ENCODE peak calls at places on chromosomes 7 and 10, in six cellular contexts. One of them, this sample, is unnamed.

GRCh38 chr10:59366310-59366709 is 4.0 kb upstream of the FAM13C start:
- DNase-seq in adrenal gland: peak; percentile 54
- DNase-seq in uterus: peak; percentile 43
- DNase-seq in A549: no peak
- DNase-seq in HCT116: no peak
- DNase-seq in IMR-90: no peak
- DNase-seq in this sample: no peak

GRCh38 chr7:154177584-154177983 is 125.4 kb downstream of the DPP6 start:
- DNase-seq in adrenal gland: no peak
- DNase-seq in uterus: no peak
- DNase-seq in A549: no peak
- DNase-seq in HCT116: no peak
- DNase-seq in IMR-90: no peak
- DNase-seq in this sample: no peak

GRCh38 chr10:57791546-57791945 is 476.1 kb downstream of the IPMK start:
- DNase-seq in adrenal gland: no peak
- DNase-seq in uterus: no peak
- DNase-seq in A549: no peak
- DNase-seq in HCT116: no peak
- DNase-seq in IMR-90: no peak
- DNase-seq in this sample: no peak

GRCh38 chr10:11757452-11757819 is 15.3 kb downstream of the ECHDC3 start:
- DNase-seq in adrenal gland: peak; percentile 92
- DNase-seq in uterus: peak; percentile 83
- DNase-seq in A549: no peak
- DNase-seq in HCT116: no peak
- DNase-seq in IMR-90: peak; percentile 91
- DNase-seq in this sample: peak; percentile 65

GRCh38 chr10:118670472-118671124 is 75.2 kb upstream of the PRLHR start:
- DNase-seq in adrenal gland: no peak
- DNase-seq in uterus: no peak
- DNase-seq in A549: no peak
- DNase-seq in HCT116: no peak
- DNase-seq in IMR-90: no peak
- DNase-seq in this sample: no peak

GRCh38 chr7:154383045-154383444 is 330.8 kb downstream of the DPP6 start:
- DNase-seq in adrenal gland: no peak
- DNase-seq in uterus: no peak
- DNase-seq in A549: no peak
- DNase-seq in HCT116: no peak
- DNase-seq in IMR-90: no peak
- DNase-seq in this sample: no peak

GRCh38 chr7:22549051-22549450 is 49.1 kb upstream of the STEAP1B start:
- DNase-seq in adrenal gland: no peak
- DNase-seq in uterus: no peak
- DNase-seq in A549: no peak
- DNase-seq in HCT116: no peak
- DNase-seq in IMR-90: no peak
- DNase-seq in this sample: no peak

GRCh38 chr10:69446229-69446628 is 5.0 kb upstream of the TSPAN15 start:
- DNase-seq in adrenal gland: no peak
- DNase-seq in uterus: no peak
- DNase-seq in A549: no peak
- DNase-seq in HCT116: no peak
- DNase-seq in IMR-90: no peak
- DNase-seq in this sample: no peak

GRCh38 chr10:101561068-101561915 is 26.8 kb downstream of the POLL start:
- DNase-seq in adrenal gland: no peak
- DNase-seq in uterus: no peak
- DNase-seq in A549: no peak
- DNase-seq in HCT116: no peak
- DNase-seq in IMR-90: no peak
- DNase-seq in this sample: no peak

GRCh38 chr10:27713906-27714305 is 31.7 kb downstream of the MKX start:
- DNase-seq in adrenal gland: peak; percentile 60
- DNase-seq in uterus: no peak
- DNase-seq in A549: no peak
- DNase-seq in HCT116: no peak
- DNase-seq in IMR-90: no peak
- DNase-seq in this sample: no peak

GRCh38 chr10:48607356-48608278 is 2.7 kb upstream of the ARHGAP22 start:
- DNase-seq in adrenal gland: no peak
- DNase-seq in uterus: no peak
- DNase-seq in A549: no peak
- DNase-seq in HCT116: no peak
- DNase-seq in IMR-90: peak; percentile 24
- DNase-seq in this sample: no peak

GRCh38 chr7:98398567-98399372 is 2.1 kb downstream of the BAIAP2L1 start:
- DNase-seq in adrenal gland: no peak
- DNase-seq in uterus: no peak
- DNase-seq in A549: no peak
- DNase-seq in HCT116: no peak
- DNase-seq in IMR-90: no peak
- DNase-seq in this sample: peak; percentile 39

GRCh38 chr10:128046934-128047251 is 79.3 kb downstream of the MKI67 start:
- DNase-seq in adrenal gland: no peak
- DNase-seq in uterus: no peak
- DNase-seq in A549: no peak
- DNase-seq in HCT116: no peak
- DNase-seq in IMR-90: no peak
- DNase-seq in this sample: no peak

GRCh38 chr10:124632064-124632531 is 112.1 kb downstream of the FAM53B start:
- DNase-seq in adrenal gland: no peak
- DNase-seq in uterus: no peak
- DNase-seq in A549: no peak
- DNase-seq in HCT116: no peak
- DNase-seq in IMR-90: no peak
- DNase-seq in this sample: peak; percentile 87

GRCh38 chr10:79207726-79208125 is 139.0 kb downstream of the ZMIZ1 start:
- DNase-seq in adrenal gland: no peak
- DNase-seq in uterus: no peak
- DNase-seq in A549: no peak
- DNase-seq in HCT116: no peak
- DNase-seq in IMR-90: no peak
- DNase-seq in this sample: no peak

GRCh38 chr10:75430000-75430763 is 1.2 kb upstream of the LRMDA start:
- DNase-seq in adrenal gland: peak; percentile 95
- DNase-seq in uterus: peak; percentile 37
- DNase-seq in A549: peak; percentile 38
- DNase-seq in HCT116: no peak
- DNase-seq in IMR-90: no peak
- DNase-seq in this sample: peak; percentile 22

GRCh38 chr10:107409517-107409916 is 245.0 kb upstream of the SORCS1 start:
- DNase-seq in adrenal gland: no peak
- DNase-seq in uterus: no peak
- DNase-seq in A549: no peak
- DNase-seq in HCT116: no peak
- DNase-seq in IMR-90: peak; percentile 0
- DNase-seq in this sample: no peak

GRCh38 chr7:23211542-23211941 is 29.7 kb downstream of the NUP42 start:
- DNase-seq in adrenal gland: no peak
- DNase-seq in uterus: no peak
- DNase-seq in A549: no peak
- DNase-seq in HCT116: no peak
- DNase-seq in IMR-90: no peak
- DNase-seq in this sample: no peak

GRCh38 chr10:23994459-23995046 is 214.4 kb upstream of the KIAA1217 start:
- DNase-seq in adrenal gland: peak; percentile 55
- DNase-seq in uterus: peak; percentile 25
- DNase-seq in A549: peak; percentile 15
- DNase-seq in HCT116: peak; percentile 8
- DNase-seq in IMR-90: peak; percentile 39
- DNase-seq in this sample: peak; percentile 75

GRCh38 chr10:77563638-77564270 is 73.9 kb downstream of the KCNMA1 start:
- DNase-seq in adrenal gland: no peak
- DNase-seq in uterus: no peak
- DNase-seq in A549: no peak
- DNase-seq in HCT116: no peak
- DNase-seq in IMR-90: no peak
- DNase-seq in this sample: no peak
- H3K27ac ChIP-seq in adrenal gland: no peak overlapping the region
- H3K27ac ChIP-seq in uterus: peak overlapping the region; percentile 51
- H3K27ac ChIP-seq in A549: peak overlapping the region; percentile 92
- H3K27ac ChIP-seq in HCT116: no peak overlapping the region
- H3K27ac ChIP-seq in IMR-90: no peak overlapping the region
- H3K27ac ChIP-seq in this sample: no peak overlapping the region

DNA sequence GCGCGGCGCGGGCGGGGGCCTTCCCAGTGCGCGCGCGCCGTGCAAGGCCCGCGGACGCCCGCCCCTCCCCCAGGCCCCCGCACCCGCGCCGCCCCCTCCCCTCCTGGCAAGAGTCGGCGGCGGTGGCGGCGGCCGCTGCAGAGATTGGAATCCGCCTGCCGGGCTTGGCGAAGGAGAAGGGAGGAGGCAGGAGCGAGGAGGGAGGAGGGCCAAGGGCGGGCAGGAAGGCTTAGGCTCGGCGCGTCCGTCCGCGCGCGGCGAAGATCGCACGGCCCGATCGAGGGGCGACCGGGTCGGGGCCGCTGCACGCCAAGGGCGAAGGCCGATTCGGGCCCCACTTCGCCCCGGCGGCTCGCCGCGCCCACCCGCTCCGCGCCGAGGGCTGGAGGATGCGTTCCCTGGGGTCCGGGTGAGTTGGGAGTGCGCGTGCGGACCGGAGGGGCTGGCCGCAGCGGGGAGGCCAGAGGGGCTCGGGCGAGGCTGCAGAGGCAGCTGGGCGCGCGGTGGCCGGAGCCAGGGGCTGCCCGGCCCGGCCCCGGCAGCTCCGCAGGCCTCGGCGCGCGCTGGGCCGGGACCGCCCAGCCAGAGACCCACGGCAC is at the start of gene BMPR1A:
- DNase-seq in adrenal gland: peak; percentile 85
- DNase-seq in uterus: no peak
- DNase-seq in A549: no peak
- DNase-seq in HCT116: no peak
- DNase-seq in IMR-90: peak; percentile 86
- DNase-seq in this sample: peak; percentile 89
- TF ChIP-seq POLR2A in adrenal gland: peak; percentile 19
- TF ChIP-seq POLR2A in uterus: no peak
- TF ChIP-seq POLR2A in A549: peak; percentile 65
- TF ChIP-seq POLR2A in HCT116: no peak
- TF ChIP-seq POLR2A in IMR-90: no peak
- TF ChIP-seq POLR2A in this sample: peak; percentile 37

DNA sequence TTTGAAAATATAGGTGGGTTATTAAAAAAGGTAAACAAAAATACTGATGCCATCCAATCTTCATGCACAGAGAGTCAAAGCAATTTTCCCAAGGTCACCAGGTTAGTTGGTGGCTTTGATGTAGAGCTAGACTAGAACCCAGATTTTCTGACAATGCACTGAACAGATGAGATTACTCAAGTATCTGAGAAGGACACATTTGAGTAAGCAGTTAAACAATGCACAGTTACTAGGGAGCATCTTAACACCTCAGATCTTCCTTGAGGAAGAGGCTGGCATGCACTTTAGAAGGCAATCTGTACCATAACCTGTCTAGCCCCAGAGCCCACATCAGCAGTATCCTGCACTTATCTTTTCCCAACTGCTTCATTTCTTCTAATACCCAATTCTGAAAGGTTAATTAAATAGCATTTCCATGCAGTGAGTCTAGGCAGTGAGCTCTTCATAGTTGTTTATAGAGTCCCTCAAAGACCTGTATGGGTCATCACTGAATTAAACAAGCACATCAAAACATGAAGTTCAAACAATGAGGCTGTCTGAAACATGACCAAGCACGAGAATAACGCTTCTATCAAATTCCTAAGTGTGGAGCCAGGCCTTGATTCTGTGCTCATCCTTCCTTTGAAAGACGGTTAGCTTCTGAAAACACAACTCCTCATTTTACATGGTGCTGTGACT is 38.2 kb upstream of the ANK3 start:
- DNase-seq in adrenal gland: no peak
- DNase-seq in uterus: no peak
- DNase-seq in A549: no peak
- DNase-seq in HCT116: no peak
- DNase-seq in IMR-90: peak; percentile 62
- DNase-seq in this sample: no peak
- H3K4me1 ChIP-seq in adrenal gland: no peaks in the 10 kb centered on the region
- H3K4me1 ChIP-seq in uterus: no peaks in the 10 kb centered on the region
- H3K4me1 ChIP-seq in A549: peaks cover 74% of the 10 kb centered on the region
- H3K4me1 ChIP-seq in HCT116: no peaks in the 10 kb centered on the region
- H3K4me1 ChIP-seq in IMR-90: peaks cover 16% of the 10 kb centered on the region
- H3K4me1 ChIP-seq in this sample: no peaks in the 10 kb centered on the region

DNA sequence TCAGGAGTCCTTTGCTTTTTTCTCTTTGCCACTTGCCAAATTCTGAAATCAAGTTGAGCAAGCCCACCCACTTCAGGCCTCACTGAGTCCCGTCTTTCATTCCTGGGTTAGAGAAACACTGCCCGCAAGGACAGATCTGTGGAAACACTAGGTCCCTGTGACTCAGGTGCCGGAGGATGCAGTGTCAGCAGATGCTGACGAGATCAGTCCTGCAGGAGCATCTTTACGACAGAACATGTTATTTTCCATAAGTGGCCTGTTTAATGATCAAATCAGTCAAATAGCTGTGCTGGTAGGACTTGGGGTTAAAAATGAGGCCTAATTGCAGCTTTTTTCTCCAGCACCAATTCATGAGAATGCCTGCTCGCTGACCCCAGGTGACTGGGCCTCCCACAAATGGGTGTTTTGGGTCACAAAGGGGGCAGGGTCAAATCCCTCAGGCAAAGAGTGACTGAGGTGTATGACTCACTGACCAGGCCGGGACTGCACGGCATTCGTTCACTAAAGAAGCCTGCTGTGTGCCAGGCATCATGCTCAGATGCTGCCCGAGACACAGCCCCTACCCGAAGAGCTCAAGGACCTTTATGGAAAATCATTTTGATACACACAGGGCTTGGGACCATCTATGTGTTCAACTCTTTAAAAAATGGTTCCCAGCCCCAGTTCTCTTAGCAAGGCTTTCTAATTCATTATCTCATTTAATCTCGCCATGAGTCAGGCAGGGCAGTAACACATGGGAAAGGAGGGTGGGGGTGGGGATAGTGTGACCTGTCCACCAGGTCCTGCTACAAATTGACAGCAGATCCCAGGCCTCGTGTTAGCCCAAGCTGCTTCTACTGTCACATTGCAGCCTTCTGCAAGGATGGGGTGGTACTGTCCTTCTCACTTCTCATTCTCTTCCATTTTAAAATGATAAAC is 21.0 kb downstream of the ZNF775 start:
- DNase-seq in adrenal gland: peak; percentile 82
- DNase-seq in uterus: no peak
- DNase-seq in A549: no peak
- DNase-seq in HCT116: no peak
- DNase-seq in IMR-90: peak; percentile 19
- DNase-seq in this sample: no peak
- H3K27ac ChIP-seq in adrenal gland: peak overlapping the region; percentile 84
- H3K27ac ChIP-seq in uterus: no peak overlapping the region
- H3K27ac ChIP-seq in A549: peak overlapping the region; percentile 69
- H3K27ac ChIP-seq in HCT116: no peak overlapping the region
- H3K27ac ChIP-seq in IMR-90: no peak overlapping the region
- H3K27ac ChIP-seq in this sample: no peak overlapping the region